ENCODE peak calls at places on chromosomes 4 and X, in six cellular contexts. S, A, N, M, H and J are unnamed samples.
A peak's percentile ranks its signal among the peaks of the same experiment; 100 is the strongest.

GRCh38 chrX:153974003-153974725 is 1.6 kb downstream of the TMEM187 start:
- DNase-seq in S (no peak), A (no peak), N (no peak), M (no peak), H (no peak), J (no peak)

GRCh38 chr4:68594678-68595077 is 18.6 kb upstream of the UGT2B17 start:
- DNase-seq in S (no peak), A (no peak), N (no peak), M (no peak), H (no peak), J (no peak)

GRCh38 chr4:138946306-138946705 is 69.3 kb upstream of the NOCT start:
- DNase-seq in S (no peak), A (no peak), N (no peak), M (no peak), H (no peak), J (no peak)

GRCh38 chr4:85964298-85964697 is 395.6 kb downstream of the MAPK10 start:
- DNase-seq in S (no peak), A (no peak), N (no peak), M (no peak), H (no peak), J (no peak)

GRCh38 chrX:37986893-37987292 is 19.5 kb upstream of the SYTL5 start:
- DNase-seq in S (no peak), A (no peak), N (no peak), M (no peak), H (no peak), J (no peak)

GRCh38 chr4:47849466-47849865 is 11.6 kb upstream of the CORIN start:
- DNase-seq in S (no peak), A (no peak), N (no peak), M (no peak), H (no peak), J (no peak)

GRCh38 chr4:126071346-126072333 is 756.9 kb downstream of the FAT4 start:
- DNase-seq in S (no peak), A (no peak), N (peak; percentile 54), M (no peak), H (no peak), J (no peak)

GRCh38 chr4:15110120-15110571 is 107.9 kb downstream of the CPEB2 start:
- DNase-seq in S (no peak), A (no peak), N (no peak), M (no peak), H (no peak), J (no peak)

GRCh38 chrX:129665916-129666644 is 11.3 kb upstream of the APLN start:
- DNase-seq in S (no peak), A (no peak), N (no peak), M (no peak), H (peak; percentile 84), J (no peak)

GRCh38 chrX:145817666-145818521 is at the start of gene SLITRK2:
- DNase-seq in S (no peak), A (no peak), N (no peak), M (no peak), H (no peak), J (no peak)

GRCh38 chr4:101155368-101155767 is 192.0 kb downstream of the PPP3CA start:
- DNase-seq in S (no peak), A (no peak), N (no peak), M (no peak), H (no peak), J (no peak)

GRCh38 chrX:9336501-9336900 is 128.4 kb upstream of the TBL1X start:
- DNase-seq in S (peak; percentile 50), A (no peak), N (no peak), M (no peak), H (no peak), J (no peak)

GRCh38 chr4:148043990-148044645 is 312.2 kb downstream of the ARHGAP10 start:
- DNase-seq in S (no peak), A (no peak), N (no peak), M (no peak), H (no peak), J (no peak)

GRCh38 chr4:20251796-20252655 is at the start of gene SLIT2:
- DNase-seq in S (no peak), A (peak; percentile 87), N (peak; percentile 81), M (peak; percentile 71), H (no peak), J (peak; percentile 4)

GRCh38 chr4:7067523-7068278 is at the start of gene GRPEL1:
- DNase-seq in S (peak; percentile 100), A (peak; percentile 99), N (peak; percentile 100), M (peak; percentile 100), H (peak; percentile 96), J (peak; percentile 99)

GRCh38 chrX:85017721-85018120 is 14.0 kb downstream of the APOOL start:
- DNase-seq in S (no peak), A (no peak), N (no peak), M (no peak), H (no peak), J (no peak)

GRCh38 chr4:148112231-148112982 is 329.8 kb downstream of the NR3C2 start:
- DNase-seq in S (peak; percentile 13), A (no peak), N (no peak), M (no peak), H (no peak), J (peak; percentile 85)

GRCh38 chr4:80989921-80990544 is 40.5 kb upstream of the BMP3 start:
- DNase-seq in S (peak; percentile 58), A (peak; percentile 63), N (no peak), M (peak; percentile 20), H (no peak), J (peak; percentile 62)

GRCh38 chr4:143270266-143270838 is 66.3 kb upstream of the GAB1 start:
- DNase-seq in S (no peak), A (no peak), N (no peak), M (no peak), H (no peak), J (no peak)

GRCh38 chrX:19747672-19748610 is 139.5 kb downstream of the SH3KBP1 start:
- DNase-seq in S (peak; percentile 84), A (no peak), N (no peak), M (no peak), H (no peak), J (peak; percentile 94)

GRCh38 chr4:94676910-94677309 is 80.8 kb upstream of the BMPR1B start:
- DNase-seq in S (no peak), A (no peak), N (no peak), M (no peak), H (no peak), J (no peak)

DNA sequence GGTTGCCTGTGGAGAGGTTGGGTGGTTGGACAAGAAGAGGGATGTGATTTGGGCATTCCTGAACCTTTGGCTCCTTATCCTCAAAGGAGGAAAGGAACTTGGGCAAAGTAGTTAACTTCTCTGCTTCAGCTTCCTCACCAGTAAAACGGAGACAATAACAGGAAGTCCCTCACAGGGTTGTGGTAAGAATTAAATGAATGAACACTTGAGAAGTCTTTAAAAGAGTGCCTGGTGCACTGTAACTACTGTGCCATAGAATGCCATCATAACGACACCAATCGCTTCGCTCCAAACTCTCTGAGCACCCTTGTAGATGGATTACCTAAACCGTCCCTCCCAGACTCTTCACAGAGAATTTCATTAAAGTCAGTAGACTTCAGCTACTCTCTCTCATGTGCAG is 10.5 kb downstream of the ZCCHC18 start:
- DNase-seq in S (peak; percentile 37), A (no peak), N (no peak), M (no peak), H (no peak), J (peak; percentile 21)
- H3K4me3 ChIP-seq in S (no peak overlapping the region), A (no peak overlapping the region), N (no peak overlapping the region), M (no peak overlapping the region), H (no peak overlapping the region), J (no peak overlapping the region)

GRCh38 chr4:134812611-134813010 is 611.0 kb upstream of the PABPC4L start:
- DNase-seq in S (no peak), A (no peak), N (no peak), M (no peak), H (no peak), J (no peak)
- H3K4me3 ChIP-seq in S (no peak overlapping the region), A (no peak overlapping the region), N (no peak overlapping the region), M (no peak overlapping the region), H (no peak overlapping the region), J (no peak overlapping the region)

GRCh38 chr4:88002786-88003185 is 4.6 kb upstream of the PKD2 start:
- DNase-seq in S (no peak), A (no peak), N (no peak), M (no peak), H (peak; percentile 48), J (no peak)

GRCh38 chr4:88005086-88005485 is 2.3 kb upstream of the PKD2 start:
- DNase-seq in S (no peak), A (no peak), N (no peak), M (peak; percentile 71), H (no peak), J (no peak)

GRCh38 chr4:88006956-88007303 is 505 bp upstream of the PKD2 start:
- DNase-seq in S (no peak), A (no peak), N (no peak), M (no peak), H (no peak), J (no peak)

GRCh38 chr4:88001871-88002270 is 5.6 kb upstream of the PKD2 start:
- DNase-seq in S (no peak), A (no peak), N (no peak), M (no peak), H (no peak), J (no peak)

DNA sequence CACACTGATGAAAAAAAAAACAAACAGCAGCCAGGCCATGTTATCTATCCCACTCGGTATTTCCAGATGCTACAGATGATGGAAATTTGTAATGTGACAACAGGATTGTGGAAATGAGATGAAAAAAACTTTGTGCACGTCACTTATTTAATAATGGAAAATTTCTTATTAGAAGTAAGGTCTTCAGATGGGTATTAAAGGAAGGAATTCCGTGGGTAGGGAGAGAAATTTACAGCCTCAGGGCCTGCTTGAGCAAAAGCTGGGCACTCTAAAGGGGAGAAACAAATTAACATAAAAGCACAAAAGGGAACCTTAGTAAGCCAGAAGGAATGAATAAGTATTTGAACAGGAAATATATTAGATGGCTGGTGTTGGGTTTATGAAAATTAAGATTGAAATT is 4.2 kb upstream of the PKD2 start:
- DNase-seq in S (no peak), A (no peak), N (no peak), M (no peak), H (no peak), J (no peak)
- H3K4me3 ChIP-seq in S (no peak overlapping the region), A (no peak overlapping the region), N (no peak overlapping the region), M (no peak overlapping the region), H (no peak overlapping the region), J (no peak overlapping the region)

GRCh38 chr4:99653921-99654890 is 3.4 kb downstream of the C4orf54 start:
- DNase-seq in S (no peak), A (no peak), N (no peak), M (no peak), H (no peak), J (no peak)

GRCh38 chr4:99655315-99656081 is 2.1 kb downstream of the C4orf54 start:
- DNase-seq in S (no peak), A (no peak), N (peak; percentile 56), M (peak; percentile 30), H (peak; percentile 77), J (no peak)

GRCh38 chr4:99658666-99659065 is 1.0 kb upstream of the C4orf54 start:
- DNase-seq in S (no peak), A (no peak), N (no peak), M (no peak), H (no peak), J (no peak)

GRCh38 chr4:99661907-99662306 is 4.3 kb upstream of the C4orf54 start:
- DNase-seq in S (no peak), A (no peak), N (no peak), M (no peak), H (no peak), J (no peak)

DNA sequence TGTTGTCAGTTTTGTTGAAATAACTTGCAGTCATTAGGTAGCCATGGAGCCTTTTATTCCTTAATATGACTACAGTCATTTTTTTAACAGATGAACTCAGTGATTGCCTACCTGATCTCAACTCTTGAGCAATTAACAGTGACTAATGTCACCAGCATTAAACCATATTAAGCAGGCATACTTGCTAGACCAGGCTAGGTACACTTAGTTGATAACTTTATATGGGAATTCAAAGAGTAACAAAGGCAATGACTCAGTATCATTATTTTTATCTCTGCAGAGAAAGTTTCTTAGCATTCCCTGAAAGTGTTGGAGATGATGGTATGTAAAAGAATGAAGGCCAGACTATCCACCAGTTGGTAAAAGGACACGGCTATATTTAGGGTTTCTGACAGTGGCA is at the start of gene C4orf54:
- DNase-seq in S (no peak), A (no peak), N (no peak), M (no peak), H (peak; percentile 98), J (no peak)
- H3K4me3 ChIP-seq in S (no peak within 1 kb of the TSS), A (no peak within 1 kb of the TSS), N (no peak within 1 kb of the TSS), M (no peak within 1 kb of the TSS), H (no peak within 1 kb of the TSS), J (no peak within 1 kb of the TSS)